ENCODE peak calls at places on chromosomes 16 and 17, in eight cellular contexts. V is breast epithelium; E is SK-N-SH; G is CD8-positive, alpha-beta memory T cell; W is CD8-positive, alpha-beta T cell; O is cardiac muscle cell; H is HCT116; F is gastrocnemius medialis. B is an unnamed sample.

GRCh38 chr17:58153046-58153445 is 4.9 kb downstream of the OR4D1 start:
- DNase-seq in E (no peak), H (no peak), W (peak; percentile 66), F (no peak), O (no peak), V (no peak), G (peak; percentile 79), B (no peak)

GRCh38 chr17:82382933-82383255 is 11.3 kb downstream of the UTS2R start:
- DNase-seq in F (no peak), E (no peak), H (no peak), V (no peak), W (no peak), G (no peak), O (no peak), B (no peak)

GRCh38 chr17:73600103-73600871 is 44.0 kb downstream of the SDK2 start:
- DNase-seq in F (no peak), E (peak; percentile 91), G (no peak), W (no peak), V (no peak), O (peak; percentile 13), H (no peak), B (no peak)

GRCh38 chr16:56233795-56234566 is 42.7 kb downstream of the GNAO1 start:
- DNase-seq in G (no peak), W (no peak), H (no peak), V (no peak), O (no peak), E (no peak), F (no peak), B (no peak)

GRCh38 chr17:5837055-5837491 is 233.1 kb upstream of the WSCD1 start:
- DNase-seq in E (no peak), G (no peak), O (peak; percentile 4), V (no peak), F (no peak), W (no peak), H (peak; percentile 78), B (no peak)

GRCh38 chr16:65878347-65878746 is 488.1 kb upstream of the CDH5 start:
- DNase-seq in F (no peak), W (no peak), E (no peak), H (no peak), O (no peak), G (no peak), V (no peak), B (no peak)

GRCh38 chr17:62995377-62995885 is 29.4 kb downstream of the TANC2 start:
- DNase-seq in F (no peak), E (peak; percentile 40), O (peak; percentile 70), H (peak; percentile 38), G (no peak), V (no peak), W (no peak), B (no peak)

GRCh38 chr17:60087882-60088669 is 9.4 kb upstream of the HEATR6 start:
- DNase-seq in H (no peak), V (no peak), O (peak; percentile 63), W (no peak), G (no peak), F (no peak), E (no peak), B (no peak)

GRCh38 chr17:19716108-19717030 is at the start of gene SLC47A2:
- DNase-seq in W (no peak), F (peak; percentile 47), E (peak; percentile 64), O (no peak), V (no peak), H (no peak), G (no peak), B (no peak)

GRCh38 chr17:81246679-81247338 is 7.7 kb downstream of the NDUFAF8 start:
- DNase-seq in V (no peak), F (no peak), W (no peak), O (no peak), G (no peak), H (no peak), E (no peak), B (no peak)

GRCh38 chr16:89410794-89411309 is 79.5 kb downstream of the ANKRD11 start:
- DNase-seq in F (peak; percentile 53), H (no peak), W (peak; percentile 35), G (peak; percentile 54), E (peak; percentile 86), V (peak; percentile 76), O (peak; percentile 91), B (no peak)

GRCh38 chr16:89408315-89408714 is 82.0 kb downstream of the ANKRD11 start:
- DNase-seq in E (no peak), H (no peak), G (no peak), V (no peak), O (no peak), W (no peak), F (peak; percentile 81), B (no peak)

GRCh38 chr16:89411335-89411850 is 79.0 kb downstream of the ANKRD11 start:
- DNase-seq in W (no peak), G (no peak), H (no peak), F (no peak), V (no peak), O (no peak), E (no peak), B (no peak)

GRCh38 chr16:89409161-89409711 is 81.1 kb downstream of the ANKRD11 start:
- DNase-seq in H (no peak), E (no peak), V (no peak), F (no peak), G (peak; percentile 93), O (peak; percentile 24), W (peak; percentile 86), B (no peak)

GRCh38 chr16:89410322-89410721 is 80.0 kb downstream of the ANKRD11 start:
- DNase-seq in O (no peak), V (no peak), F (no peak), G (no peak), W (no peak), H (no peak), E (no peak), B (no peak)
- H3K4me1 ChIP-seq in O (peaks cover 43% of the 10 kb centered on the region), V (peaks cover 3% of the 10 kb centered on the region), F (peaks cover 97% of the 10 kb centered on the region), G (peaks cover 94% of the 10 kb centered on the region), W (peaks cover 96% of the 10 kb centered on the region), H (peaks cover 6% of the 10 kb centered on the region), E (peaks cover 29% of the 10 kb centered on the region), B (peaks cover 69% of the 10 kb centered on the region)

GRCh38 chr16:87033021-87033471 is 284.1 kb downstream of the C16orf95 start:
- DNase-seq in V (no peak), H (no peak), E (no peak), W (no peak), O (no peak), F (no peak), G (no peak), B (no peak)
- H3K4me3 ChIP-seq in V (no peak overlapping the region), H (no peak overlapping the region), E (no peak overlapping the region), W (no peak overlapping the region), O (no peak overlapping the region), F (peak overlapping the region; percentile 31), G (no peak overlapping the region), B (no peak overlapping the region)

GRCh38 chr17:43900858-43901754 is 6.2 kb downstream of the MPP2 start:
- DNase-seq in E (peak; percentile 28), F (no peak), G (no peak), H (no peak), W (no peak), O (no peak), V (no peak), B (no peak)
- H3K36me3 ChIP-seq in E (no peaks in the 10 kb centered on the region), F (no peaks in the 10 kb centered on the region), G (no peaks in the 10 kb centered on the region), H (no peaks in the 10 kb centered on the region), W (no peaks in the 10 kb centered on the region), O (no peaks in the 10 kb centered on the region), V (no peaks in the 10 kb centered on the region), B (no peaks in the 10 kb centered on the region)

GRCh38 chr17:48835971-48836370 is 5.1 kb downstream of the CALCOCO2 start:
- DNase-seq in E (no peak), F (no peak), V (no peak), G (no peak), O (no peak), W (no peak), H (no peak), B (no peak)
- H3K4me1 ChIP-seq in E (peaks cover 11% of the 10 kb centered on the region), F (peaks cover 70% of the 10 kb centered on the region), V (peaks cover 7% of the 10 kb centered on the region), G (peaks cover 85% of the 10 kb centered on the region), O (peaks cover 13% of the 10 kb centered on the region), W (peaks cover 64% of the 10 kb centered on the region), H (peaks cover 5% of the 10 kb centered on the region), B (peaks cover 27% of the 10 kb centered on the region)